ENCODE peak calls at places on chromosomes 11 and 22, in nine cellular contexts. S, C, O, T, B, Q, V, E and I are unnamed samples.

GRCh38 chr22:39350803-39351688 is 1.3 kb downstream of the SYNGR1 start:
- DNase-seq in S (no peak), C (no peak), O (no peak), T (no peak), B (no peak), Q (no peak), V (no peak), E (no peak), I (no peak)

GRCh38 chr22:50002791-50003190 is 9.8 kb downstream of the IL17REL start:
- DNase-seq in S (no peak), C (no peak), O (no peak), T (no peak), B (no peak), Q (peak), V (no peak), E (no peak), I (no peak)

GRCh38 chr11:46272816-46273427 is 4.5 kb upstream of the CREB3L1 start:
- DNase-seq in S (no peak), C (no peak), O (peak), T (no peak), B (no peak), Q (no peak), V (no peak), E (no peak), I (peak)

GRCh38 chr11:124740277-124740882 is 638 bp downstream of the NRGN start:
- DNase-seq in S (no peak), C (peak), O (peak), T (peak), B (peak), Q (peak), V (peak), E (no peak), I (peak)

GRCh38 chr11:100576044-100577021 is 110.8 kb upstream of the ARHGAP42 start:
- DNase-seq in S (peak), C (no peak), O (peak), T (peak), B (no peak), Q (peak), V (peak), E (peak), I (peak)

GRCh38 chr22:26561756-26562417 is 28.0 kb downstream of the TPST2 start:
- DNase-seq in S (no peak), C (no peak), O (no peak), T (no peak), B (no peak), Q (no peak), V (no peak), E (no peak), I (no peak)

GRCh38 chr22:44139773-44140172 is 41.0 kb upstream of the PARVG start:
- DNase-seq in S (no peak), C (no peak), O (no peak), T (no peak), B (no peak), Q (no peak), V (no peak), E (no peak), I (no peak)

GRCh38 chr11:73956876-73957653 is 6.2 kb downstream of the DNAJB13 start:
- DNase-seq in S (no peak), C (no peak), O (no peak), T (no peak), B (no peak), Q (no peak), V (no peak), E (no peak), I (no peak)

GRCh38 chr11:65871811-65872548 is 620 bp downstream of the EFEMP2 start:
- DNase-seq in S (no peak), C (no peak), O (no peak), T (no peak), B (no peak), Q (no peak), V (no peak), E (no peak), I (peak)